ENCODE peak calls at places on chromosomes 3 and 15, in ten cellular contexts. P is mesothelial cell of epicardium, O is WTC11, C is neural progenitor cell, K is type B pancreatic cell, A is A549, E is HCT116, S is cardiac fibroblast, B is body of pancreas, I is NB4. R is an unnamed sample.

GRCh38 chr3:189038773-189039720 is 132.7 kb upstream of the TPRG1 start:
- DNase-seq in A (no peak), I (no peak), S (no peak), E (no peak), P (no peak), B (no peak), C (no peak), K (no peak), O (no peak), R (no peak)

GRCh38 chr15:28086175-28086703 is 12.9 kb downstream of the OCA2 start:
- DNase-seq in S (peak), K (no peak), B (peak), I (peak), O (peak), P (no peak), A (peak), E (peak), C (peak), R (no peak)

GRCh38 chr3:175001091-175001490 is 142.0 kb downstream of the NAALADL2 start:
- DNase-seq in A (no peak), B (no peak), K (no peak), I (no peak), C (no peak), S (no peak), O (no peak), E (no peak), P (no peak), R (no peak)

GRCh38 chr3:57026918-57027317 is 33.5 kb upstream of the SPATA12 start:
- DNase-seq in B (peak), P (no peak), C (no peak), E (no peak), I (peak), K (no peak), A (peak), S (peak), O (no peak), R (no peak)

GRCh38 chr3:177443469-177443868 is 246.2 kb upstream of the TBL1XR1 start:
- DNase-seq in S (peak), O (no peak), A (no peak), P (no peak), E (peak), B (no peak), K (no peak), I (no peak), C (no peak), R (no peak)

GRCh38 chr15:99343836-99344551 is 92.7 kb downstream of the LRRC28 start:
- DNase-seq in S (peak), B (peak), I (peak), C (peak), O (peak), P (no peak), K (no peak), A (peak), E (no peak), R (no peak)

GRCh38 chr3:24185738-24186384 is 240.8 kb downstream of the NR1D2 start:
- DNase-seq in B (peak), E (peak), C (peak), A (peak), S (peak), I (peak), P (peak), O (peak), K (no peak), R (no peak)

GRCh38 chr15:33330931-33331330 is 20.2 kb downstream of the RYR3 start:
- DNase-seq in P (no peak), E (no peak), S (no peak), C (no peak), B (no peak), K (no peak), A (no peak), I (no peak), O (no peak), R (no peak)

GRCh38 chr3:152388631-152389030 is 119.9 kb downstream of the MBNL1 start:
- DNase-seq in C (no peak), A (no peak), P (no peak), B (no peak), E (no peak), O (no peak), S (no peak), K (no peak), I (no peak), R (no peak)

GRCh38 chr3:150050510-150050909 is 79.8 kb upstream of the PFN2 start:
- DNase-seq in I (no peak), K (no peak), P (no peak), A (no peak), S (no peak), B (no peak), C (no peak), O (no peak), E (no peak), R (no peak)

GRCh38 chr15:63013052-63013808 is 29.3 kb upstream of the TPM1 start:
- DNase-seq in K (no peak), P (no peak), E (no peak), B (no peak), O (no peak), C (no peak), I (no peak), A (no peak), S (peak), R (no peak)

GRCh38 chr3:183349421-183350157 is 78.8 kb downstream of the MCF2L2 start:
- DNase-seq in B (no peak), O (no peak), K (no peak), I (no peak), P (no peak), E (no peak), A (no peak), C (no peak), S (no peak), R (no peak)

GRCh38 chr15:93024293-93024692 is 64.7 kb downstream of the RGMA start:
- DNase-seq in P (no peak), O (no peak), B (no peak), E (no peak), C (no peak), S (no peak), I (no peak), A (no peak), K (no peak), R (no peak)

GRCh38 chr3:108221911-108222812 is at the start of gene IFT57:
- DNase-seq in K (peak), S (peak), C (peak), P (peak), E (peak), O (peak), I (peak), B (peak), A (peak), R (peak)

GRCh38 chr3:153767601-153768558 is 353.3 kb upstream of the ARHGEF26 start:
- DNase-seq in I (no peak), P (no peak), A (no peak), B (no peak), C (no peak), S (no peak), E (no peak), K (no peak), O (no peak), R (no peak)

GRCh38 chr3:160374472-160374871 is 24.6 kb downstream of the IFT80 start:
- DNase-seq in C (no peak), O (no peak), S (no peak), I (no peak), A (peak), P (no peak), E (no peak), K (no peak), B (no peak), R (no peak)

GRCh38 chr3:99919694-99920093 is 102.0 kb downstream of the CMSS1 start:
- DNase-seq in K (no peak), A (no peak), C (no peak), O (no peak), B (no peak), E (no peak), P (no peak), I (no peak), S (no peak), R (no peak)

GRCh38 chr3:186107148-186108105 is 1.5 kb downstream of the ETV5 start:
- DNase-seq in S (peak), E (peak), A (peak), I (peak), C (peak), K (peak), P (peak), B (peak), O (peak), R (peak)

GRCh38 chr3:58041826-58042324 is 33.7 kb downstream of the FLNB start:
- DNase-seq in E (no peak), B (no peak), O (no peak), I (no peak), K (no peak), S (peak), C (peak), A (no peak), P (no peak), R (no peak)

GRCh38 chr3:181311186-181311585 is 321.6 kb upstream of the DNAJC19 start:
- DNase-seq in B (no peak), S (no peak), P (no peak), E (no peak), K (no peak), I (no peak), O (no peak), A (no peak), C (no peak), R (no peak)

GRCh38 chr15:82064824-82065223 is 19.0 kb upstream of the MEX3B start:
- DNase-seq in P (no peak), S (no peak), O (no peak), C (no peak), E (no peak), A (no peak), B (no peak), K (no peak), I (peak), R (no peak)

GRCh38 chr3:66593978-66594377 is 93.2 kb upstream of the LRIG1 start:
- DNase-seq in K (no peak), A (peak), B (no peak), S (peak), C (no peak), I (no peak), E (peak), P (no peak), O (no peak), R (no peak)

GRCh38 chr3:59341441-59341840 is 291.6 kb upstream of the CFAP20DC start:
- DNase-seq in I (no peak), B (peak), E (no peak), O (no peak), S (no peak), K (no peak), C (no peak), P (no peak), A (no peak), R (no peak)

GRCh38 chr3:188061133-188061532 is 92.8 kb upstream of the LPP start:
- DNase-seq in A (peak), O (no peak), S (no peak), P (no peak), I (peak), C (no peak), E (peak), B (no peak), K (no peak), R (no peak)

GRCh38 chr3:16439163-16439847 is 74.2 kb downstream of the RFTN1 start:
- DNase-seq in C (no peak), A (no peak), O (no peak), B (no peak), E (no peak), I (no peak), S (peak), K (no peak), P (no peak), R (no peak)

GRCh38 chr3:193944161-193944884 is 191.6 kb upstream of the HES1 start:
- DNase-seq in K (no peak), C (peak), I (no peak), B (no peak), A (no peak), S (no peak), P (no peak), O (no peak), E (no peak), R (no peak)

GRCh38 chr3:31268868-31269267 is 263.9 kb upstream of the STT3B start:
- DNase-seq in B (no peak), K (no peak), P (no peak), O (no peak), A (no peak), C (no peak), S (no peak), E (no peak), I (peak), R (no peak)

GRCh38 chr3:158152186-158152585 is 42.3 kb downstream of the RSRC1 start:
- DNase-seq in K (no peak), I (no peak), S (peak), P (no peak), O (no peak), A (no peak), C (no peak), B (no peak), E (no peak), R (no peak)

GRCh38 chr3:13420817-13421755 is 964 bp upstream of the NUP210 start:
- DNase-seq in C (no peak), S (no peak), O (peak), E (no peak), P (no peak), K (no peak), A (no peak), B (peak), I (peak), R (no peak)

GRCh38 chr3:149489060-149489690 is 14.7 kb downstream of the TM4SF4 start:
- DNase-seq in O (peak), I (peak), B (no peak), C (peak), E (peak), S (peak), P (no peak), A (peak), K (no peak), R (no peak)

GRCh38 chr15:65096481-65097385 is 18.3 kb downstream of the UBAP1L start:
- DNase-seq in C (no peak), I (no peak), O (no peak), A (no peak), B (no peak), E (no peak), P (no peak), K (no peak), S (no peak), R (no peak)

GRCh38 chr15:89130194-89130593 is 41.9 kb downstream of the ABHD2 start:
- DNase-seq in C (no peak), P (no peak), K (no peak), I (no peak), O (no peak), E (no peak), S (no peak), A (no peak), B (no peak), R (no peak)

GRCh38 chr3:98893740-98894139 is 7.8 kb downstream of the DCBLD2 start:
- DNase-seq in O (no peak), P (no peak), A (no peak), I (no peak), C (peak), K (no peak), E (no peak), B (no peak), S (no peak), R (no peak)

GRCh38 chr3:69558912-69559311 is 173.0 kb upstream of the FRMD4B start:
- DNase-seq in O (no peak), I (no peak), A (no peak), S (peak), K (no peak), P (no peak), B (peak), E (no peak), C (no peak), R (no peak)

GRCh38 chr15:101258238-101259144 is 6.6 kb upstream of the CHSY1 start:
- DNase-seq in I (peak), K (no peak), A (peak), E (peak), C (peak), P (peak), B (peak), S (peak), O (peak), R (no peak)

GRCh38 chr3:32132121-32132520 is 25.7 kb downstream of the GPD1L start:
- DNase-seq in K (no peak), S (no peak), A (no peak), B (no peak), I (no peak), E (no peak), P (no peak), O (no peak), C (no peak), R (no peak)

GRCh38 chr15:70100495-70101331 is 3.0 kb upstream of the TLE3 start:
- DNase-seq in K (no peak), A (peak), B (peak), I (peak), C (peak), E (peak), P (peak), O (peak), S (peak), R (no peak)
- TF ChIP-seq CTCF in K (peak), A (peak), B (peak), I (no peak), C (peak), E (peak), P (peak), O (no peak), S (peak), R (peak)

DNA sequence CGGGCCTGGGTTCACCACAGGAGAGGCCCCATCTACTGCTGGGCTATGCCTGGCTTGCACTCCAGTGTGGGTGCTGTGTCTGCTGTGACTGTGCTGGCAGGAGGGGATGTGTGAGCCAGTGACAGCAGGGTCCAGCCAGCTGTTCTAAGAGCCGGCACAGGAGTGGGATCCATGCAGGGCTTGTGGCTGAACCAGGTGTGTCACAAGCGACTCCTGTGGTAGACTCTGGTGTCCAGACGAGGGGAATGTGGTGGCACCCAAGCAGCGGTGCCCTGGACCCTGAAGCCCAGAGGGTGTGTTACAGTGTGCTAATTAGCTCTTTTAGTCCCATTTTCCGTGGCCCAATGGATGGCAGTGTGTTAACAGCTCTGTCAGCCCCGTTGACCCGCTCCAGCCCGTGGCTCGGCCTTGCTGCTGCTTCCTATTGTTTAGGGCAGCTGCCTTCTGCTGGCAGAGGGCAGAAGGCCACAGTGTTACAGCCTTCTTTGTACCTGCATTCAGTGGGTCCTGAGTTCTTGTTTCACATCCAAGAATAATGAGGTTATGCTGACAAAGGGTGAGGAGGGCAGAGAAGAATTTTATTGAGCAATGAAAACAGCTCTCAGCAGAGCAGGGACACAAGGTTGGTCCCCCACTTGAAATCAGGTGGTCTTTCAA is 78.5 kb upstream of the RNU6-1 start:
- DNase-seq in E (no peak), K (no peak), S (no peak), A (no peak), C (peak), P (no peak), I (no peak), O (no peak), B (no peak), R (no peak)
- TF ChIP-seq CTCF in E (no peak), K (no peak), S (no peak), A (no peak), C (no peak), P (no peak), I (no peak), O (no peak), B (no peak), R (no peak)

GRCh38 chr15:79522656-79523055 is 90.5 kb downstream of the MINAR1 start:
- DNase-seq in E (no peak), P (no peak), B (no peak), K (no peak), O (no peak), I (no peak), S (no peak), A (no peak), C (peak), R (no peak)

GRCh38 chr15:79529441-79529840 is 97.3 kb downstream of the MINAR1 start:
- DNase-seq in E (no peak), O (no peak), S (no peak), K (no peak), P (no peak), A (no peak), B (no peak), C (no peak), I (no peak), R (no peak)

GRCh38 chr15:79523266-79523665 is 91.1 kb downstream of the MINAR1 start:
- DNase-seq in A (no peak), E (no peak), S (no peak), O (no peak), I (peak), C (no peak), B (no peak), K (no peak), P (no peak), R (no peak)

GRCh38 chr15:79524531-79524930 is 92.4 kb downstream of the MINAR1 start:
- DNase-seq in O (no peak), E (no peak), P (no peak), I (no peak), C (no peak), S (no peak), B (no peak), K (no peak), A (no peak), R (no peak)

DNA sequence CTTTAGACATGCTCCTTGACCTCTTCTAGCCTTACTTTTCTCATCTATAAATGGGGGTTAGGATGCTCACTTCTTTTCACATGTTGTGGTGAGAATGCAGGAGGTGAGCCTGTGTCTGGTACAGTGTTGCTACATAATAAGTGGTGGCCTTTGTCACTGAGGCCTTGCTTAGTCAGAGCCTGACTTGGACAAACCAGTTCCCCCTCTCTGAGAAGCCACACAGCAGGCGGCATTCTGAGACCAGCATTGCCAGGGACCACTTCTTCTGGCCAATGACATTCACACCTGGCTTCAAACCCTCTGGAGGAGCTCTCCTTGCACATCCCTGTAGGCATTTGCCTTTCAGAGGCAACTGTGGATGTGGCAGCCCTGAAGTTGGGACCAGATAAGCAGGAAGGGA is 95.7 kb downstream of the MINAR1 start:
- DNase-seq in I (no peak), B (no peak), K (no peak), P (no peak), C (no peak), O (no peak), E (no peak), S (no peak), A (no peak), R (no peak)
- TF ChIP-seq CTCF in I (no peak), B (no peak), K (no peak), P (no peak), C (no peak), O (no peak), E (no peak), S (no peak), A (no peak), R (no peak)

DNA sequence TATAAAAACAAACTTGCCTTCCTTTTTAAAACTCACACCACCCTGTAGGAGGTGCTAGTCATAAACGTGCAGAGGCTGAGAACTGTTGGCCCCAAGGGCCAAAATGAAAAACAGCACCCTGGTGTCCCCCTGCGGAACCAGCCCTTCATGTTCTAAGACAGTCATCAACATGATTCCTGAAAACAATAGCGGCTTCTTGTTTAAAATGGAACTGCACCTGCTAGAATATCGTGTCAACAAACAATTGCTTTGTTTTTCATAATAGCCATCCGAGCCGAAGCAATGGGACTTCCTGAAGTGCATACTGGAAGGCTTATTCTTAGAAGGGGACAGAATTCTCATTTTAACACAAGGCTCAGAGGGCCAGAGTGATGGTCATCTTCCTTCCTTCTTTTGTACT is 43.7 kb downstream of the MECOM start:
- DNase-seq in B (no peak), A (no peak), I (no peak), P (no peak), C (no peak), S (no peak), O (no peak), K (no peak), E (no peak), R (no peak)
- TF ChIP-seq CTCF in B (no peak), A (no peak), I (no peak), P (no peak), C (peak), S (no peak), O (no peak), K (peak), E (peak), R (no peak)

GRCh38 chr3:44661189-44661588 is 12.7 kb downstream of the ZNF35 start:
- DNase-seq in E (no peak), B (no peak), C (no peak), O (no peak), K (no peak), A (peak), I (no peak), P (no peak), S (no peak), R (no peak)
- TF ChIP-seq CTCF in E (peak), B (no peak), C (peak), O (peak), K (peak), A (no peak), I (no peak), P (no peak), S (peak), R (peak)

GRCh38 chr15:69275104-69275670 is 23.5 kb upstream of the PAQR5 start:
- DNase-seq in S (peak), A (no peak), C (no peak), I (no peak), P (no peak), K (no peak), B (no peak), E (no peak), O (no peak), R (no peak)

GRCh38 chr15:69275933-69276565 is 22.7 kb upstream of the PAQR5 start:
- DNase-seq in C (no peak), O (no peak), A (no peak), I (no peak), P (no peak), K (no peak), S (no peak), E (no peak), B (no peak), R (no peak)

GRCh38 chr15:69280783-69281182 is 17.9 kb upstream of the PAQR5 start:
- DNase-seq in B (no peak), C (no peak), P (no peak), O (no peak), S (peak), A (no peak), E (no peak), I (no peak), K (no peak), R (no peak)

GRCh38 chr15:69279636-69280035 is 19.1 kb upstream of the PAQR5 start:
- DNase-seq in B (no peak), O (no peak), K (no peak), I (no peak), S (no peak), A (no peak), C (no peak), P (no peak), E (no peak), R (no peak)

GRCh38 chr15:69277316-69277715 is 21.4 kb upstream of the PAQR5 start:
- DNase-seq in P (no peak), B (no peak), C (no peak), A (no peak), I (no peak), O (no peak), E (no peak), S (no peak), K (no peak), R (no peak)
- TF ChIP-seq CTCF in P (no peak), B (no peak), C (no peak), A (no peak), I (no peak), O (no peak), E (no peak), S (no peak), K (no peak), R (no peak)

R was measured in osteocyte.